ENCODE peak calls at places on chromosomes 11 and 22, in four cellular contexts. One of them, this sample, is unnamed.

GRCh38 chr11:10628506-10629236 is 60.2 kb upstream of the LYVE1 start:
- ATAC-seq in activated naive CD8-positive, alpha-beta T cell treated with anti-CD3 and anti-CD28 coated beads, Interleukin-2, amount 10 ng/mL, durations not matched to agents 7 days and 5 days: peak
- ATAC-seq in T-helper 17 cell: peak
- ATAC-seq in RWPE2: no peak
- ATAC-seq in this sample: no peak

GRCh38 chr11:55054723-55055122 is 207.2 kb upstream of the TRIM48 start:
- ATAC-seq in activated naive CD8-positive, alpha-beta T cell treated with anti-CD3 and anti-CD28 coated beads, Interleukin-2, amount 10 ng/mL, durations not matched to agents 7 days and 5 days: no peak
- ATAC-seq in T-helper 17 cell: no peak
- ATAC-seq in RWPE2: no peak
- ATAC-seq in this sample: no peak

GRCh38 chr11:78633516-78634310 is 59.0 kb upstream of the NARS2 start:
- ATAC-seq in RWPE2: no peak
- ATAC-seq in activated naive CD8-positive, alpha-beta T cell treated with anti-CD3 and anti-CD28 coated beads, Interleukin-2, amount 10 ng/mL, durations not matched to agents 7 days and 5 days: no peak
- ATAC-seq in T-helper 17 cell: no peak
- ATAC-seq in this sample: no peak

GRCh38 chr11:85768473-85769146 is 42.3 kb downstream of the SYTL2 start:
- ATAC-seq in T-helper 17 cell: no peak
- ATAC-seq in activated naive CD8-positive, alpha-beta T cell treated with anti-CD3 and anti-CD28 coated beads, Interleukin-2, amount 10 ng/mL, durations not matched to agents 7 days and 5 days: no peak
- ATAC-seq in RWPE2: no peak
- ATAC-seq in this sample: no peak

GRCh38 chr22:44603774-44604173 is 98.2 kb upstream of the PRR5 start:
- ATAC-seq in activated naive CD8-positive, alpha-beta T cell treated with anti-CD3 and anti-CD28 coated beads, Interleukin-2, amount 10 ng/mL, durations not matched to agents 7 days and 5 days: no peak
- ATAC-seq in RWPE2: no peak
- ATAC-seq in T-helper 17 cell: no peak
- ATAC-seq in this sample: no peak

GRCh38 chr11:105100206-105100605 is 39.4 kb downstream of the CARD18 start:
- ATAC-seq in T-helper 17 cell: peak
- ATAC-seq in RWPE2: peak
- ATAC-seq in activated naive CD8-positive, alpha-beta T cell treated with anti-CD3 and anti-CD28 coated beads, Interleukin-2, amount 10 ng/mL, durations not matched to agents 7 days and 5 days: peak
- ATAC-seq in this sample: peak

GRCh38 chr11:62340269-62340901 is 3.1 kb downstream of the ASRGL1 start:
- ATAC-seq in activated naive CD8-positive, alpha-beta T cell treated with anti-CD3 and anti-CD28 coated beads, Interleukin-2, amount 10 ng/mL, durations not matched to agents 7 days and 5 days: peak
- ATAC-seq in RWPE2: peak
- ATAC-seq in T-helper 17 cell: peak
- ATAC-seq in this sample: peak

GRCh38 chr22:19105867-19106802 is 16.1 kb downstream of the DGCR2 start:
- ATAC-seq in T-helper 17 cell: peak
- ATAC-seq in RWPE2: no peak
- ATAC-seq in activated naive CD8-positive, alpha-beta T cell treated with anti-CD3 and anti-CD28 coated beads, Interleukin-2, amount 10 ng/mL, durations not matched to agents 7 days and 5 days: peak
- ATAC-seq in this sample: no peak

GRCh38 chr22:25488244-25489020 is 76.0 kb upstream of the GRK3 start:
- ATAC-seq in activated naive CD8-positive, alpha-beta T cell treated with anti-CD3 and anti-CD28 coated beads, Interleukin-2, amount 10 ng/mL, durations not matched to agents 7 days and 5 days: no peak
- ATAC-seq in T-helper 17 cell: no peak
- ATAC-seq in RWPE2: peak
- ATAC-seq in this sample: no peak

GRCh38 chr11:113249491-113249763 is 65.0 kb upstream of the TTC12 start:
- ATAC-seq in T-helper 17 cell: no peak
- ATAC-seq in RWPE2: no peak
- ATAC-seq in activated naive CD8-positive, alpha-beta T cell treated with anti-CD3 and anti-CD28 coated beads, Interleukin-2, amount 10 ng/mL, durations not matched to agents 7 days and 5 days: no peak
- ATAC-seq in this sample: no peak

GRCh38 chr11:2265854-2266585 is 4.4 kb downstream of the ASCL2 start:
- ATAC-seq in RWPE2: no peak
- ATAC-seq in T-helper 17 cell: no peak
- ATAC-seq in activated naive CD8-positive, alpha-beta T cell treated with anti-CD3 and anti-CD28 coated beads, Interleukin-2, amount 10 ng/mL, durations not matched to agents 7 days and 5 days: no peak
- ATAC-seq in this sample: no peak

GRCh38 chr22:19430890-19431541 is 517 bp downstream of the HIRA start:
- ATAC-seq in RWPE2: no peak
- ATAC-seq in T-helper 17 cell: no peak
- ATAC-seq in activated naive CD8-positive, alpha-beta T cell treated with anti-CD3 and anti-CD28 coated beads, Interleukin-2, amount 10 ng/mL, durations not matched to agents 7 days and 5 days: no peak
- ATAC-seq in this sample: no peak

GRCh38 chr11:119685073-119685746 is 43.8 kb downstream of the NECTIN1 start:
- ATAC-seq in activated naive CD8-positive, alpha-beta T cell treated with anti-CD3 and anti-CD28 coated beads, Interleukin-2, amount 10 ng/mL, durations not matched to agents 7 days and 5 days: no peak
- ATAC-seq in T-helper 17 cell: no peak
- ATAC-seq in RWPE2: peak
- ATAC-seq in this sample: no peak

GRCh38 chr11:85955531-85955930 is 100.3 kb downstream of the CCDC83 start:
- ATAC-seq in T-helper 17 cell: no peak
- ATAC-seq in RWPE2: no peak
- ATAC-seq in activated naive CD8-positive, alpha-beta T cell treated with anti-CD3 and anti-CD28 coated beads, Interleukin-2, amount 10 ng/mL, durations not matched to agents 7 days and 5 days: no peak
- ATAC-seq in this sample: no peak

GRCh38 chr11:57277845-57278720 is 41.0 kb upstream of the APLNR start:
- ATAC-seq in RWPE2: peak
- ATAC-seq in activated naive CD8-positive, alpha-beta T cell treated with anti-CD3 and anti-CD28 coated beads, Interleukin-2, amount 10 ng/mL, durations not matched to agents 7 days and 5 days: peak
- ATAC-seq in T-helper 17 cell: no peak
- ATAC-seq in this sample: peak

GRCh38 chr11:9943346-9944110 is 279.7 kb downstream of the SWAP70 start:
- ATAC-seq in T-helper 17 cell: no peak
- ATAC-seq in RWPE2: peak
- ATAC-seq in activated naive CD8-positive, alpha-beta T cell treated with anti-CD3 and anti-CD28 coated beads, Interleukin-2, amount 10 ng/mL, durations not matched to agents 7 days and 5 days: no peak
- ATAC-seq in this sample: peak

GRCh38 chr11:123640677-123641494 is 13.5 kb downstream of the SCN3B start:
- ATAC-seq in activated naive CD8-positive, alpha-beta T cell treated with anti-CD3 and anti-CD28 coated beads, Interleukin-2, amount 10 ng/mL, durations not matched to agents 7 days and 5 days: peak
- ATAC-seq in RWPE2: peak
- ATAC-seq in T-helper 17 cell: peak
- ATAC-seq in this sample: peak

GRCh38 chr11:110675548-110675947 is 36.7 kb downstream of the ARHGAP20 start:
- ATAC-seq in T-helper 17 cell: no peak
- ATAC-seq in activated naive CD8-positive, alpha-beta T cell treated with anti-CD3 and anti-CD28 coated beads, Interleukin-2, amount 10 ng/mL, durations not matched to agents 7 days and 5 days: no peak
- ATAC-seq in RWPE2: no peak
- ATAC-seq in this sample: no peak

GRCh38 chr11:80995523-80995922 is 1554.7 kb upstream of the TENM4 start:
- ATAC-seq in activated naive CD8-positive, alpha-beta T cell treated with anti-CD3 and anti-CD28 coated beads, Interleukin-2, amount 10 ng/mL, durations not matched to agents 7 days and 5 days: no peak
- ATAC-seq in RWPE2: no peak
- ATAC-seq in T-helper 17 cell: no peak
- ATAC-seq in this sample: no peak

GRCh38 chr22:43511276-43511910 is 99.6 kb downstream of the MPPED1 start:
- ATAC-seq in T-helper 17 cell: no peak
- ATAC-seq in RWPE2: peak
- ATAC-seq in activated naive CD8-positive, alpha-beta T cell treated with anti-CD3 and anti-CD28 coated beads, Interleukin-2, amount 10 ng/mL, durations not matched to agents 7 days and 5 days: no peak
- ATAC-seq in this sample: peak

GRCh38 chr11:75831915-75832502 is 17.0 kb downstream of the UVRAG start:
- ATAC-seq in activated naive CD8-positive, alpha-beta T cell treated with anti-CD3 and anti-CD28 coated beads, Interleukin-2, amount 10 ng/mL, durations not matched to agents 7 days and 5 days: no peak
- ATAC-seq in RWPE2: no peak
- ATAC-seq in T-helper 17 cell: no peak
- ATAC-seq in this sample: no peak

GRCh38 chr22:45554040-45554406 is 51.3 kb downstream of the FBLN1 start:
- ATAC-seq in RWPE2: no peak
- ATAC-seq in T-helper 17 cell: no peak
- ATAC-seq in activated naive CD8-positive, alpha-beta T cell treated with anti-CD3 and anti-CD28 coated beads, Interleukin-2, amount 10 ng/mL, durations not matched to agents 7 days and 5 days: no peak
- ATAC-seq in this sample: peak

GRCh38 chr11:122656631-122657101 is 1.1 kb downstream of the UBASH3B start:
- ATAC-seq in activated naive CD8-positive, alpha-beta T cell treated with anti-CD3 and anti-CD28 coated beads, Interleukin-2, amount 10 ng/mL, durations not matched to agents 7 days and 5 days: peak
- ATAC-seq in RWPE2: peak
- ATAC-seq in T-helper 17 cell: peak
- ATAC-seq in this sample: peak

GRCh38 chr11:95688015-95688414 is 101.6 kb downstream of the FAM76B start:
- ATAC-seq in T-helper 17 cell: peak
- ATAC-seq in RWPE2: no peak
- ATAC-seq in activated naive CD8-positive, alpha-beta T cell treated with anti-CD3 and anti-CD28 coated beads, Interleukin-2, amount 10 ng/mL, durations not matched to agents 7 days and 5 days: no peak
- ATAC-seq in this sample: no peak

GRCh38 chr22:40326905-40327735 is 19.2 kb upstream of the ADSL start:
- ATAC-seq in T-helper 17 cell: no peak
- ATAC-seq in RWPE2: no peak
- ATAC-seq in activated naive CD8-positive, alpha-beta T cell treated with anti-CD3 and anti-CD28 coated beads, Interleukin-2, amount 10 ng/mL, durations not matched to agents 7 days and 5 days: peak
- ATAC-seq in this sample: no peak

GRCh38 chr11:68370211-68371111 is 58.1 kb downstream of the LRP5 start:
- ATAC-seq in RWPE2: no peak
- ATAC-seq in activated naive CD8-positive, alpha-beta T cell treated with anti-CD3 and anti-CD28 coated beads, Interleukin-2, amount 10 ng/mL, durations not matched to agents 7 days and 5 days: no peak
- ATAC-seq in T-helper 17 cell: peak
- ATAC-seq in this sample: peak

GRCh38 chr22:29704528-29705285 is 15.1 kb upstream of the CABP7 start:
- ATAC-seq in RWPE2: no peak
- ATAC-seq in activated naive CD8-positive, alpha-beta T cell treated with anti-CD3 and anti-CD28 coated beads, Interleukin-2, amount 10 ng/mL, durations not matched to agents 7 days and 5 days: no peak
- ATAC-seq in T-helper 17 cell: no peak
- ATAC-seq in this sample: no peak

GRCh38 chr11:96279018-96279417 is 64.0 kb downstream of the MAML2 start:
- ATAC-seq in T-helper 17 cell: no peak
- ATAC-seq in activated naive CD8-positive, alpha-beta T cell treated with anti-CD3 and anti-CD28 coated beads, Interleukin-2, amount 10 ng/mL, durations not matched to agents 7 days and 5 days: no peak
- ATAC-seq in RWPE2: peak
- ATAC-seq in this sample: peak

GRCh38 chr11:834371-835316 is 1.9 kb downstream of the CD151 start:
- ATAC-seq in RWPE2: peak
- ATAC-seq in activated naive CD8-positive, alpha-beta T cell treated with anti-CD3 and anti-CD28 coated beads, Interleukin-2, amount 10 ng/mL, durations not matched to agents 7 days and 5 days: no peak
- ATAC-seq in T-helper 17 cell: no peak
- ATAC-seq in this sample: peak

GRCh38 chr11:128361451-128362020 is 225.8 kb downstream of the ETS1 start:
- ATAC-seq in T-helper 17 cell: peak
- ATAC-seq in RWPE2: no peak
- ATAC-seq in activated naive CD8-positive, alpha-beta T cell treated with anti-CD3 and anti-CD28 coated beads, Interleukin-2, amount 10 ng/mL, durations not matched to agents 7 days and 5 days: no peak
- ATAC-seq in this sample: no peak

GRCh38 chr11:35558468-35558867 is 33.1 kb upstream of the PAMR1 start:
- ATAC-seq in RWPE2: no peak
- ATAC-seq in T-helper 17 cell: no peak
- ATAC-seq in activated naive CD8-positive, alpha-beta T cell treated with anti-CD3 and anti-CD28 coated beads, Interleukin-2, amount 10 ng/mL, durations not matched to agents 7 days and 5 days: no peak
- ATAC-seq in this sample: no peak

GRCh38 chr11:10139656-10140055 is 154.4 kb downstream of the SBF2 start:
- ATAC-seq in activated naive CD8-positive, alpha-beta T cell treated with anti-CD3 and anti-CD28 coated beads, Interleukin-2, amount 10 ng/mL, durations not matched to agents 7 days and 5 days: no peak
- ATAC-seq in RWPE2: peak
- ATAC-seq in T-helper 17 cell: no peak
- ATAC-seq in this sample: peak

This sample was measured in esophagus mucosa.